ENCODE peak calls at places on chromosomes 3 and 15, in ten cellular contexts. Q is GM12892; X is type B pancreatic cell; O is EL; M is left lung; H is MCF 10A; D is activated T-helper 1 cell treated with anti-CD3 and anti-CD28 coated beads, Interleukin-2, amount 50 U/mL, for 16 hours; N is hippocampal formation; F is stimulated activated CD4-positive, alpha-beta T cell treated with anti-CD3 and anti-CD28 coated beads, Interleukin-4, amount 100 ng/mL, for 24 hours; W is right cardiac atrium. A is an unnamed sample.
A peak's percentile ranks its signal among the peaks of the same experiment; 100 is the strongest.

GRCh38 chr3:5580821-5581220 is 393.3 kb downstream of the EDEM1 start:
- DNase-seq in Q (no peak), W (no peak), D (no peak), F (no peak), M (no peak), X (no peak), N (no peak), H (no peak), O (no peak), A (no peak)

GRCh38 chr3:50885491-50885890 is 210.8 kb downstream of the DOCK3 start:
- DNase-seq in X (no peak), W (no peak), H (peak; percentile 3), N (no peak), Q (no peak), O (peak; percentile 2), F (no peak), D (no peak), M (no peak), A (peak; percentile 27)

GRCh38 chr3:193686665-193687506 is 93.9 kb downstream of the OPA1 start:
- DNase-seq in O (no peak), X (no peak), H (no peak), N (no peak), F (no peak), D (no peak), Q (no peak), M (no peak), W (no peak), A (no peak)

GRCh38 chr3:119331661-119332060 is 37.5 kb downstream of the ARHGAP31 start:
- DNase-seq in W (no peak), X (no peak), Q (no peak), M (no peak), F (no peak), D (no peak), H (no peak), O (no peak), N (no peak), A (peak; percentile 79)

GRCh38 chr3:138933068-138933668 is 13.8 kb downstream of the FOXL2 start:
- DNase-seq in O (no peak), M (no peak), D (no peak), N (no peak), W (no peak), F (no peak), Q (no peak), H (no peak), X (no peak), A (no peak)

GRCh38 chr3:65406470-65406869 is 632.2 kb downstream of the MAGI1 start:
- DNase-seq in D (no peak), N (no peak), M (no peak), O (peak; percentile 2), X (no peak), F (no peak), H (peak; percentile 74), Q (no peak), W (no peak), A (peak; percentile 43)

GRCh38 chr3:20574746-20575145 is 388.7 kb upstream of the SGO1 start:
- DNase-seq in X (no peak), H (no peak), F (no peak), W (no peak), M (no peak), O (peak; percentile 95), Q (no peak), D (no peak), N (no peak), A (peak; percentile 88)

GRCh38 chr3:33083958-33084357 is 13.0 kb downstream of the GLB1 start:
- DNase-seq in W (no peak), Q (no peak), M (no peak), F (no peak), O (no peak), X (no peak), N (no peak), D (no peak), H (no peak), A (no peak)

GRCh38 chr15:100295939-100296338 is 45.8 kb downstream of the ADAMTS17 start:
- DNase-seq in N (no peak), W (no peak), O (no peak), F (no peak), H (no peak), D (no peak), X (no peak), M (no peak), Q (no peak), A (no peak)

GRCh38 chr3:114213669-114214541 is 23.5 kb downstream of the ZNF80 start:
- DNase-seq in D (peak; percentile 34), N (no peak), O (peak; percentile 87), W (no peak), H (no peak), F (peak; percentile 82), Q (no peak), M (no peak), X (no peak), A (peak; percentile 97)

GRCh38 chr15:66702770-66703539 is 919 bp downstream of the SMAD6 start:
- DNase-seq in H (no peak), X (no peak), O (no peak), Q (no peak), D (no peak), F (no peak), W (peak; percentile 75), N (no peak), M (peak; percentile 91), A (peak; percentile 65)

GRCh38 chr3:111668912-111669488 is 73.9 kb upstream of the ZBED2 start:
- DNase-seq in O (peak; percentile 78), X (no peak), M (no peak), W (no peak), Q (no peak), N (no peak), H (peak; percentile 61), F (no peak), D (no peak), A (peak; percentile 87)

GRCh38 chr3:6250167-6250566 is 610.7 kb upstream of the GRM7 start:
- DNase-seq in H (no peak), W (no peak), X (no peak), Q (peak; percentile 12), N (no peak), D (no peak), O (no peak), M (no peak), F (no peak), A (no peak)

GRCh38 chr3:46184469-46184868 is 23.6 kb downstream of the CCR1 start:
- DNase-seq in D (no peak), N (no peak), F (no peak), H (peak; percentile 80), W (no peak), M (no peak), X (no peak), O (peak; percentile 89), Q (no peak), A (peak; percentile 89)